ENCODE peak calls at places on chromosome X, in six cellular contexts. L, Q, M, P, V and K are unnamed samples.

GRCh38 chrX:39388730-39389129 is 587.5 kb downstream of the MID1IP1 start:
- DNase-seq in P (no peak), L (no peak), V (no peak), M (no peak), Q (no peak), K (no peak)

GRCh38 chrX:151073767-151074166 is 90.6 kb downstream of the HMGB3 start:
- DNase-seq in Q (no peak), P (no peak), M (no peak), V (no peak), L (no peak), K (no peak)

GRCh38 chrX:100611951-100612350 is 24.7 kb downstream of the TSPAN6 start:
- DNase-seq in P (no peak), L (no peak), Q (no peak), M (no peak), V (no peak), K (no peak)

GRCh38 chrX:115579327-115579726 is 18.4 kb downstream of the PLS3 start:
- DNase-seq in V (no peak), P (no peak), Q (no peak), M (no peak), L (no peak), K (no peak)

GRCh38 chrX:129323115-129323514 is 200.2 kb downstream of the SMARCA1 start:
- DNase-seq in Q (no peak), L (no peak), M (no peak), P (no peak), V (no peak), K (no peak)

GRCh38 chrX:22360129-22360528 is 87.4 kb downstream of the CBLL2 start:
- DNase-seq in L (no peak), P (no peak), Q (no peak), M (no peak), V (no peak), K (no peak)

GRCh38 chrX:137227164-137227563 is 193.4 kb upstream of the GPR101 start:
- DNase-seq in P (no peak), M (no peak), Q (no peak), L (peak; percentile 27), V (no peak), K (no peak)

GRCh38 chrX:108132034-108132433 is 40.5 kb downstream of the ATG4A start:
- DNase-seq in M (no peak), L (no peak), V (no peak), P (no peak), Q (no peak), K (no peak)

GRCh38 chrX:9604908-9605306 is 140.0 kb downstream of the TBL1X start:
- DNase-seq in Q (no peak), M (no peak), L (no peak), V (no peak), P (no peak), K (no peak)

GRCh38 chrX:150540965-150541364 is 27.5 kb upstream of the MTM1 start:
- DNase-seq in V (no peak), P (no peak), M (no peak), Q (no peak), L (no peak), K (no peak)

GRCh38 chrX:38618152-38618551 is 56.8 kb downstream of the TSPAN7 start:
- DNase-seq in P (no peak), L (no peak), Q (peak; percentile 6), M (no peak), V (no peak), K (no peak)

GRCh38 chrX:154470914-154471568 is 8.0 kb downstream of the LAGE3 start:
- DNase-seq in P (no peak), M (no peak), V (no peak), L (no peak), Q (no peak), K (no peak)

GRCh38 chrX:13658602-13659001 is 5.7 kb downstream of the TCEANC start:
- DNase-seq in M (peak; percentile 56), V (peak; percentile 22), L (no peak), P (peak; percentile 19), Q (peak; percentile 72), K (no peak)

GRCh38 chrX:81586091-81586490 is 384.2 kb downstream of the SH3BGRL start:
- DNase-seq in M (no peak), V (no peak), L (no peak), Q (no peak), P (no peak), K (no peak)

GRCh38 chrX:119410027-119410819 is 11.1 kb downstream of the SLC25A43 start:
- DNase-seq in Q (no peak), L (peak; percentile 44), P (no peak), V (no peak), M (peak; percentile 96), K (no peak)

GRCh38 chrX:72062890-72063289 is 68.8 kb downstream of the RTL5 start:
- DNase-seq in Q (no peak), M (no peak), V (no peak), P (no peak), L (peak; percentile 69), K (no peak)

GRCh38 chrX:34881671-34882070 is 60.9 kb upstream of the FAM47B start:
- DNase-seq in V (no peak), P (no peak), L (no peak), Q (no peak), M (no peak), K (no peak)

GRCh38 chrX:34810364-34810763 is 132.2 kb upstream of the FAM47B start:
- DNase-seq in P (no peak), Q (no peak), V (no peak), L (no peak), M (peak; percentile 45), K (no peak)

GRCh38 chrX:113305496-113305895 is 464.9 kb upstream of the AMOT start:
- DNase-seq in Q (no peak), P (no peak), M (peak; percentile 6), L (no peak), V (no peak), K (no peak)

GRCh38 chrX:133414399-133415275 is 652 bp downstream of the GPC4 start:
- DNase-seq in L (peak; percentile 46), V (no peak), Q (no peak), M (no peak), P (peak; percentile 36), K (no peak)

GRCh38 chrX:132615396-132616131 is 126.7 kb upstream of the MBNL3 start:
- DNase-seq in M (peak; percentile 19), L (no peak), P (peak; percentile 68), V (no peak), Q (peak; percentile 54), K (no peak)

GRCh38 chrX:24231169-24231568 is 81.6 kb downstream of the ZFX start:
- DNase-seq in Q (no peak), M (peak; percentile 81), P (no peak), L (no peak), V (peak; percentile 17), K (no peak)

GRCh38 chrX:34341258-34341657 is 209.1 kb upstream of the FAM47A start:
- DNase-seq in L (no peak), Q (peak; percentile 14), M (no peak), P (no peak), V (no peak), K (no peak)

GRCh38 chrX:139448996-139449395 is 81.5 kb upstream of the F9 start:
- DNase-seq in L (no peak), Q (no peak), M (no peak), P (no peak), V (no peak), K (no peak)

GRCh38 chrX:65707153-65707552 is 39.7 kb downstream of the MSN start:
- DNase-seq in P (no peak), M (no peak), V (no peak), L (no peak), Q (no peak), K (no peak)

GRCh38 chrX:19811807-19812604 is 75.4 kb downstream of the SH3KBP1 start:
- DNase-seq in M (peak; percentile 17), L (no peak), Q (peak; percentile 36), P (no peak), V (no peak), K (no peak)

GRCh38 chrX:41412261-41413167 is 34.6 kb upstream of the NYX start:
- DNase-seq in P (no peak), L (no peak), V (no peak), Q (no peak), M (no peak), K (no peak)

GRCh38 chrX:5959286-5959685 is 269.4 kb downstream of the NLGN4X start:
- DNase-seq in L (no peak), P (no peak), Q (no peak), V (no peak), M (no peak), K (no peak)

GRCh38 chrX:23911436-23911835 is 3.6 kb downstream of the CXorf58 start:
- DNase-seq in V (no peak), M (no peak), Q (no peak), L (no peak), P (no peak), K (no peak)

GRCh38 chrX:69133561-69134542 is 31.4 kb downstream of the PJA1 start:
- DNase-seq in M (peak; percentile 87), V (no peak), L (no peak), Q (peak; percentile 50), P (peak; percentile 81), K (no peak)

GRCh38 chrX:37420179-37420578 is 71.0 kb downstream of the PRRG1 start:
- DNase-seq in P (no peak), L (no peak), M (peak; percentile 10), Q (no peak), V (no peak), K (no peak)

GRCh38 chrX:65451663-65452062 is 82.9 kb downstream of the LAS1L start:
- DNase-seq in Q (peak; percentile 63), V (peak; percentile 30), P (peak; percentile 10), L (no peak), M (peak; percentile 22), K (no peak)

GRCh38 chrX:105845661-105846060 is 23.3 kb downstream of the NRK start:
- DNase-seq in L (no peak), P (no peak), V (no peak), Q (no peak), M (no peak), K (no peak)

GRCh38 chrX:45774961-45775360 is 574.3 kb upstream of the DIPK2B start:
- DNase-seq in Q (no peak), P (no peak), L (peak; percentile 41), M (peak; percentile 89), V (no peak), K (no peak)